ENCODE peak calls at places on chromosomes 13 and 19, in four cellular contexts. One of them, this sample, is unnamed.

GRCh38 chr13:34452831-34453230 is 489.2 kb upstream of the NBEA start:
- DNase-seq in H9: no peak
- DNase-seq in H1: no peak
- DNase-seq in fibroblast of lung: no peak
- DNase-seq in this sample: no peak

GRCh38 chr13:107113387-107113786 is 545.5 kb upstream of the ARGLU1 start:
- DNase-seq in H1: no peak
- DNase-seq in fibroblast of lung: no peak
- DNase-seq in H9: no peak
- DNase-seq in this sample: no peak

GRCh38 chr13:72911988-72912387 is 130.1 kb downstream of the PIBF1 start:
- DNase-seq in H1: no peak
- DNase-seq in fibroblast of lung: no peak
- DNase-seq in H9: no peak
- DNase-seq in this sample: no peak

GRCh38 chr13:37106642-37107041 is 1.2 kb upstream of the CSNK1A1L start:
- DNase-seq in H1: no peak
- DNase-seq in fibroblast of lung: no peak
- DNase-seq in H9: no peak
- DNase-seq in this sample: peak; percentile 6

GRCh38 chr13:100535401-100536135 is 53.0 kb downstream of the GGACT start:
- DNase-seq in H9: no peak
- DNase-seq in fibroblast of lung: no peak
- DNase-seq in H1: no peak
- DNase-seq in this sample: no peak

GRCh38 chr19:11504502-11505031 is 1.1 kb downstream of the ZNF653 start:
- DNase-seq in H1: no peak
- DNase-seq in fibroblast of lung: no peak
- DNase-seq in H9: no peak
- DNase-seq in this sample: no peak

GRCh38 chr13:113802090-113802531 is 43.1 kb downstream of the TMEM255B start:
- DNase-seq in fibroblast of lung: peak; percentile 72
- DNase-seq in H9: peak; percentile 85
- DNase-seq in H1: no peak
- DNase-seq in this sample: peak; percentile 72

GRCh38 chr19:16051254-16052025 is 24.9 kb upstream of the TPM4 start:
- DNase-seq in H9: peak; percentile 50
- DNase-seq in H1: no peak
- DNase-seq in fibroblast of lung: no peak
- DNase-seq in this sample: no peak

GRCh38 chr13:110063490-110063889 is 243.5 kb downstream of the COL4A1 start:
- DNase-seq in H1: no peak
- DNase-seq in H9: no peak
- DNase-seq in fibroblast of lung: no peak
- DNase-seq in this sample: no peak

GRCh38 chr13:59203855-59204254 is 959.9 kb downstream of the DIAPH3 start:
- DNase-seq in H1: no peak
- DNase-seq in fibroblast of lung: no peak
- DNase-seq in H9: no peak
- DNase-seq in this sample: no peak

GRCh38 chr13:109945206-109945960 is 159.0 kb upstream of the IRS2 start:
- DNase-seq in H1: no peak
- DNase-seq in H9: no peak
- DNase-seq in fibroblast of lung: peak; percentile 66
- DNase-seq in this sample: peak; percentile 79

GRCh38 chr19:15448778-15449619 is 757 bp downstream of the WIZ start:
- DNase-seq in fibroblast of lung: no peak
- DNase-seq in H9: no peak
- DNase-seq in H1: no peak
- DNase-seq in this sample: no peak

GRCh38 chr13:41627425-41627824 is 170.1 kb downstream of the RGCC start:
- DNase-seq in fibroblast of lung: no peak
- DNase-seq in H9: no peak
- DNase-seq in H1: no peak
- DNase-seq in this sample: no peak

GRCh38 chr13:23469901-23470525 is 36.5 kb upstream of the SACS start:
- DNase-seq in fibroblast of lung: peak; percentile 73
- DNase-seq in H1: no peak
- DNase-seq in H9: no peak
- DNase-seq in this sample: peak; percentile 83

GRCh38 chr13:89212186-89212585 is 1541.0 kb downstream of the SLITRK5 start:
- DNase-seq in fibroblast of lung: no peak
- DNase-seq in H9: no peak
- DNase-seq in H1: no peak
- DNase-seq in this sample: no peak

GRCh38 chr19:41350735-41351338 is 2.9 kb downstream of the TGFB1 start:
- DNase-seq in H9: peak; percentile 32
- DNase-seq in fibroblast of lung: peak; percentile 17
- DNase-seq in H1: no peak
- DNase-seq in this sample: peak; percentile 21

GRCh38 chr13:19888799-19889198 is 25.4 kb upstream of the ZMYM5 start:
- DNase-seq in H9: no peak
- DNase-seq in H1: no peak
- DNase-seq in fibroblast of lung: peak; percentile 12
- DNase-seq in this sample: peak; percentile 38

GRCh38 chr13:21539687-21540086 is 64.3 kb downstream of the MICU2 start:
- DNase-seq in fibroblast of lung: no peak
- DNase-seq in H9: no peak
- DNase-seq in H1: no peak
- DNase-seq in this sample: no peak

GRCh38 chr19:6564393-6564792 is 26.6 kb downstream of the CD70 start:
- DNase-seq in H1: no peak
- DNase-seq in fibroblast of lung: peak; percentile 20
- DNase-seq in H9: no peak
- DNase-seq in this sample: no peak

GRCh38 chr19:45492627-45493470 is 4.0 kb downstream of the RTN2 start:
- DNase-seq in H1: no peak
- DNase-seq in H9: peak; percentile 94
- DNase-seq in fibroblast of lung: peak; percentile 67
- DNase-seq in this sample: peak; percentile 80

GRCh38 chr19:18291590-18292459 is 10.4 kb upstream of the JUND start:
- DNase-seq in H1: no peak
- DNase-seq in fibroblast of lung: peak; percentile 85
- DNase-seq in H9: peak; percentile 81
- DNase-seq in this sample: peak; percentile 75

GRCh38 chr13:78131811-78132210 is 213.2 kb upstream of the EDNRB start:
- DNase-seq in fibroblast of lung: no peak
- DNase-seq in H1: no peak
- DNase-seq in H9: no peak
- DNase-seq in this sample: peak; percentile 14

GRCh38 chr19:13064092-13064489 is 38.6 kb downstream of the LYL1 start:
- DNase-seq in H9: no peak
- DNase-seq in H1: no peak
- DNase-seq in fibroblast of lung: no peak
- DNase-seq in this sample: no peak

GRCh38 chr19:51783373-51783772 is 11.6 kb upstream of the FPR3 start:
- DNase-seq in fibroblast of lung: no peak
- DNase-seq in H9: no peak
- DNase-seq in H1: no peak
- DNase-seq in this sample: no peak

GRCh38 chr13:41008349-41008980 is 10.7 kb downstream of the ELF1 start:
- DNase-seq in fibroblast of lung: peak; percentile 54
- DNase-seq in H1: no peak
- DNase-seq in H9: no peak
- DNase-seq in this sample: peak; percentile 90

GRCh38 chr13:38979891-38980627 is 10.6 kb downstream of the STOML3 start:
- DNase-seq in H9: no peak
- DNase-seq in H1: no peak
- DNase-seq in fibroblast of lung: no peak
- DNase-seq in this sample: no peak

GRCh38 chr13:66358564-66358963 is 871.6 kb downstream of the PCDH9 start:
- DNase-seq in fibroblast of lung: no peak
- DNase-seq in H1: no peak
- DNase-seq in H9: no peak
- DNase-seq in this sample: no peak

GRCh38 chr19:45952691-45953505 is 20.8 kb downstream of the NOVA2 start:
- DNase-seq in H9: peak; percentile 96
- DNase-seq in fibroblast of lung: peak; percentile 19
- DNase-seq in H1: peak; percentile 81
- DNase-seq in this sample: peak; percentile 42

GRCh38 chr13:109859216-109859835 is 72.9 kb upstream of the IRS2 start:
- DNase-seq in fibroblast of lung: no peak
- DNase-seq in H1: no peak
- DNase-seq in H9: no peak
- DNase-seq in this sample: no peak

GRCh38 chr13:112981361-112981905 is 12.4 kb downstream of the MCF2L start:
- DNase-seq in fibroblast of lung: no peak
- DNase-seq in H9: no peak
- DNase-seq in H1: no peak
- DNase-seq in this sample: no peak

GRCh38 chr19:6278740-6279619 is 795 bp downstream of the MLLT1 start:
- DNase-seq in H1: no peak
- DNase-seq in H9: no peak
- DNase-seq in fibroblast of lung: no peak
- DNase-seq in this sample: no peak

GRCh38 chr13:44929691-44930090 is 59.6 kb downstream of the NUFIP1 start:
- DNase-seq in fibroblast of lung: no peak
- DNase-seq in H1: no peak
- DNase-seq in H9: no peak
- DNase-seq in this sample: no peak

GRCh38 chr19:17753976-17754375 is 2.7 kb downstream of the FCHO1 start:
- DNase-seq in H9: no peak
- DNase-seq in H1: no peak
- DNase-seq in fibroblast of lung: no peak
- DNase-seq in this sample: no peak

GRCh38 chr19:18768997-18769891 is 21.9 kb downstream of the COMP start:
- DNase-seq in H1: no peak
- DNase-seq in H9: no peak
- DNase-seq in fibroblast of lung: no peak
- DNase-seq in this sample: no peak

GRCh38 chr19:389246-389934 is 19.6 kb downstream of the C2CD4C start:
- DNase-seq in fibroblast of lung: no peak
- DNase-seq in H9: no peak
- DNase-seq in H1: no peak
- DNase-seq in this sample: no peak

GRCh38 chr19:35995655-35995993 is 636 bp downstream of the SDHAF1 start:
- DNase-seq in H1: no peak
- DNase-seq in H9: peak; percentile 77
- DNase-seq in fibroblast of lung: peak; percentile 18
- DNase-seq in this sample: peak; percentile 8

GRCh38 chr13:21674271-21675009 is 3.6 kb downstream of the FGF9 start:
- DNase-seq in H1: no peak
- DNase-seq in H9: peak; percentile 40
- DNase-seq in fibroblast of lung: no peak
- DNase-seq in this sample: no peak

GRCh38 chr13:108315273-108315672 is 45.8 kb downstream of the TNFSF13B start:
- DNase-seq in fibroblast of lung: no peak
- DNase-seq in H1: no peak
- DNase-seq in H9: no peak
- DNase-seq in this sample: no peak

GRCh38 chr13:37715606-37716015 is 117.0 kb upstream of the POSTN start:
- DNase-seq in fibroblast of lung: peak; percentile 92
- DNase-seq in H9: no peak
- DNase-seq in H1: no peak
- DNase-seq in this sample: peak; percentile 95

GRCh38 chr19:4405977-4406376 is 3.5 kb downstream of the CHAF1A start:
- DNase-seq in H1: no peak
- DNase-seq in H9: peak; percentile 13
- DNase-seq in fibroblast of lung: no peak
- DNase-seq in this sample: no peak
- H4K20me1 ChIP-seq in H1: peaks cover 20% of the 10 kb centered on the region
- H4K20me1 ChIP-seq in H9: no peaks in the 10 kb centered on the region
- H4K20me1 ChIP-seq in fibroblast of lung: no peaks in the 10 kb centered on the region
- H4K20me1 ChIP-seq in this sample: peaks cover 15% of the 10 kb centered on the region

GRCh38 chr13:99352351-99353271 is 45.4 kb upstream of the GPR183 start:
- DNase-seq in H9: no peak
- DNase-seq in H1: no peak
- DNase-seq in fibroblast of lung: no peak
- DNase-seq in this sample: no peak
- H4K20me1 ChIP-seq in H9: no peaks in the 10 kb centered on the region
- H4K20me1 ChIP-seq in H1: peaks cover 3% of the 10 kb centered on the region
- H4K20me1 ChIP-seq in fibroblast of lung: no peaks in the 10 kb centered on the region
- H4K20me1 ChIP-seq in this sample: peaks cover 31% of the 10 kb centered on the region

GRCh38 chr19:2041436-2041685 is 9.7 kb downstream of the MKNK2 start:
- DNase-seq in H1: no peak
- DNase-seq in H9: no peak
- DNase-seq in fibroblast of lung: no peak
- DNase-seq in this sample: no peak
- H4K20me1 ChIP-seq in H1: peaks cover 30% of the 10 kb centered on the region
- H4K20me1 ChIP-seq in H9: peaks cover 4% of the 10 kb centered on the region
- H4K20me1 ChIP-seq in fibroblast of lung: no peaks in the 10 kb centered on the region
- H4K20me1 ChIP-seq in this sample: peaks cover 20% of the 10 kb centered on the region

GRCh38 chr13:29803221-29803620 is 47.2 kb downstream of the UBL3 start:
- DNase-seq in H1: no peak
- DNase-seq in fibroblast of lung: peak; percentile 11
- DNase-seq in H9: no peak
- DNase-seq in this sample: no peak

GRCh38 chr13:29810145-29810742 is 40.2 kb downstream of the UBL3 start:
- DNase-seq in H1: no peak
- DNase-seq in H9: no peak
- DNase-seq in fibroblast of lung: peak; percentile 53
- DNase-seq in this sample: peak; percentile 28

GRCh38 chr13:29802621-29803020 is 47.8 kb downstream of the UBL3 start:
- DNase-seq in fibroblast of lung: peak; percentile 12
- DNase-seq in H9: no peak
- DNase-seq in H1: no peak
- DNase-seq in this sample: peak; percentile 32

GRCh38 chr13:29808264-29808663 is 42.2 kb downstream of the UBL3 start:
- DNase-seq in fibroblast of lung: no peak
- DNase-seq in H9: no peak
- DNase-seq in H1: no peak
- DNase-seq in this sample: no peak

DNA sequence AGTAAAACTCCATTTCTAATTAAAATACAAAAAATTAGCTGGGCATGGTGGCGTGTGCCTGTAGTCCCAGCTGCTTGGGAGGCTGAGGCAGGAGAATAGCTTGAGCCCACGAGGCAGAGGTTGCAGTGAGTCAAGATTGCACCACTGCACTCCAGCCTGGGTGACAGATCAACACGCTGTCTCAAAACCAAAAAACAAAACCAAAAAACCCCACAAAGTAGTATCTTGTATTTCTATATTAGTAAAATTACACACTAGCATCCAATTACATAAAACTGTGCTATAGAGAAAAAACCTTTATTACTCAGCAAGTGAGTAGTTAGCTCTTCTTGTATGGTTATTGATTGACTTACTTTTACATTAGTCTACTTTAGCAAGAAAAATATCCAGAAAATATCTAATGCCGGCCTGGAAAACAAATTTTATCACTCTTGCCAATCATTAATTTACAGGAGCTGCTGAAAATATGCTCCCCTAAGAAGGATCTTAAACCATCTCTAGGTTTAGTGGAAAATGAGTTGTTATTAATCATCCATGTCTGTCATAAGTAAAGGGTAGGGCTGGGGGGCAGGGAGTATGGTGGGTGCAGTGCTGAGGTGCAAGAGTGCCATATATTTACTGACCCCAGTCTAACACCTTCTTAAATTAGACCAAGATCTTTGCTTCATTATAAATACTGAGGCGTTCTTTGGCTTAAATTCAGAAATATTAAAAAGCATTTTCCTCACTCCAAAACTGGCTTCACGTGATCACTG is 44.2 kb downstream of the UBL3 start:
- DNase-seq in H1: no peak
- DNase-seq in fibroblast of lung: no peak
- DNase-seq in H9: no peak
- DNase-seq in this sample: no peak
- H4K20me1 ChIP-seq in H1: no peaks in the 10 kb centered on the region
- H4K20me1 ChIP-seq in fibroblast of lung: no peaks in the 10 kb centered on the region
- H4K20me1 ChIP-seq in H9: no peaks in the 10 kb centered on the region
- H4K20me1 ChIP-seq in this sample: peaks cover 39% of the 10 kb centered on the region

This sample was measured in IMR-90.